ENCODE peak calls at places on chromosomes 5 and 9, in four cellular contexts. B, A, T and J are unnamed samples.

GRCh38 chr9:15293727-15294405 is 13.2 kb downstream of the TTC39B start:
- DNase-seq in A (no peak), T (no peak), B (no peak), J (no peak)

GRCh38 chr9:29211681-29212589 is 1638.7 kb upstream of the C9orf72 start:
- DNase-seq in A (no peak), B (peak), T (no peak), J (no peak)

GRCh38 chr9:72384710-72385475 is 19.9 kb upstream of the ZFAND5 start:
- DNase-seq in B (no peak), A (no peak), T (no peak), J (no peak)

GRCh38 chr9:129836342-129837007 is 1.2 kb downstream of the USP20 start:
- DNase-seq in B (no peak), T (no peak), A (no peak), J (no peak)

GRCh38 chr5:71778678-71779276 is 59.7 kb downstream of the CARTPT start:
- DNase-seq in A (no peak), B (peak), T (no peak), J (no peak)

GRCh38 chr5:107337281-107337680 is 333.5 kb downstream of the EFNA5 start:
- DNase-seq in T (no peak), B (no peak), A (no peak), J (no peak)

GRCh38 chr5:86101966-86102365 is 515.8 kb upstream of the COX7C start:
- DNase-seq in A (no peak), B (no peak), T (no peak), J (no peak)

GRCh38 chr9:34375901-34376595 is 650 bp downstream of the MYORG start:
- DNase-seq in B (peak), T (peak), A (no peak), J (no peak)

GRCh38 chr5:53480474-53481353 is at the start of gene FST:
- DNase-seq in A (no peak), T (no peak), B (peak), J (no peak)

GRCh38 chr5:123505633-123506032 is 6.3 kb upstream of the CSNK1G3 start:
- DNase-seq in B (no peak), T (no peak), A (no peak), J (no peak)

GRCh38 chr9:137278061-137278912 is 761 bp downstream of the TOR4A start:
- DNase-seq in T (peak), A (no peak), B (no peak), J (no peak)

GRCh38 chr5:65506961-65507360 is 25.2 kb upstream of the ADAMTS6 start:
- DNase-seq in T (no peak), B (no peak), A (no peak), J (peak)

GRCh38 chr9:16145196-16145950 is 592.5 kb downstream of the CCDC171 start:
- DNase-seq in A (no peak), B (peak), T (no peak), J (no peak)

GRCh38 chr9:3578786-3579185 is 53.0 kb upstream of the RFX3 start:
- DNase-seq in A (no peak), B (no peak), T (no peak), J (peak)

GRCh38 chr9:97307091-97307490 is 368 bp upstream of the CCDC180 start:
- DNase-seq in A (peak), B (peak), T (peak), J (peak)

GRCh38 chr5:59125961-59126360 is 543.1 kb downstream of the RAB3C start:
- DNase-seq in A (no peak), T (no peak), B (no peak), J (no peak)

GRCh38 chr9:126057036-126057435 is 269.6 kb upstream of the MVB12B start:
- DNase-seq in A (no peak), T (no peak), B (no peak), J (no peak)

GRCh38 chr9:90517103-90517502 is 125.5 kb downstream of the DIRAS2 start:
- DNase-seq in B (peak), T (no peak), A (no peak), J (no peak)

GRCh38 chr9:81083821-81084512 is 605.4 kb downstream of the TLE1 start:
- DNase-seq in T (no peak), A (no peak), B (no peak), J (peak)

GRCh38 chr5:88666761-88667186 is 216.2 kb downstream of the MEF2C start:
- DNase-seq in T (no peak), A (no peak), B (no peak), J (no peak)

GRCh38 chr5:98940586-98940985 is 11.8 kb upstream of the CHD1 start:
- DNase-seq in A (no peak), T (peak), B (no peak), J (no peak)

GRCh38 chr5:179270581-179271300 is 74.5 kb downstream of the ADAMTS2 start:
- DNase-seq in B (no peak), A (no peak), T (no peak), J (peak)

GRCh38 chr9:108467653-108468324 is 388.0 kb downstream of the ACTL7B start:
- DNase-seq in B (no peak), A (no peak), T (no peak), J (no peak)

GRCh38 chr9:138022121-138022741 is 144.6 kb downstream of the CACNA1B start:
- DNase-seq in B (peak), T (no peak), A (no peak), J (no peak)

GRCh38 chr5:112983307-112983811 is 6.8 kb downstream of the DCP2 start:
- DNase-seq in A (no peak), B (no peak), T (no peak), J (no peak)

GRCh38 chr5:89457411-89458329 is 574.7 kb upstream of the MEF2C start:
- DNase-seq in T (peak), B (no peak), A (no peak), J (peak)

GRCh38 chr9:134536101-134536900 is 105.3 kb upstream of the COL5A1 start:
- DNase-seq in A (no peak), T (no peak), B (no peak), J (no peak)

GRCh38 chr9:129453734-129454133 is 167.2 kb downstream of the C9orf50 start:
- DNase-seq in B (no peak), T (no peak), A (no peak), J (no peak)

GRCh38 chr9:121788686-121789366 is 137.4 kb downstream of the DAB2IP start:
- DNase-seq in B (no peak), T (no peak), A (no peak), J (no peak)

DNA sequence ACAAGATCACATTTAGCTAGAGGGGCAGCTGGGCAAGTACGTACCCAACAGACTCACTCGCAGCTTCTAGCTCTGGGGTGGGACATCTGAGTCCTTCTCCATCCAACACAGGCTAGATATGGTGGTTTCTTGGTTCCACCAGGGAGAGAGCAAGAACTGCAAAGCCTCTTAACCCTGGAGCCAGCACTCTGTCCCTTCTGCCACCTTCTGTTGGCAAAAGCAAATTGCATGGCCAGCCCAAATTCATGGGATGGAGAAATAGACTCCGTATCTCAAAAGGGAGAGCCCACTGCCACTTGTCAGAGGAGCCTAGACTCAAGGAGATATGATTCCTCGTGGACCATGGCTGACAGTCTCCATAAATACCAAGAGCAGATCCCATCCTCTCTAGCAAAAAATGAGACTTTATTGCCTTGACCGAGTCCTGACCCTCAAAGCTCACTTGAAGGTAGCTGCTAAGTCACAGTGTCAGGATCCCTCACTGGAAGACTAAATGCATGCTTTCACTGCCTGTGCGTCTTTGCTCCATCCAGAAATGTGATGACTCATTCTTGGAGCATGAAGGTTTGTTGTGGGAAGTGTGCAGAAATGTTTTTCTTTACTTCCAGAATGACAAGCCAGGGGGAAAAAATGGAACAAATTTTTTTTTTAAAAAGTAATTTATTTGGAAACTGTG is 28.8 kb upstream of the ROR2 start:
- DNase-seq in B (peak), A (peak), T (no peak), J (no peak)
- TF ChIP-seq CTCF in B (peak), A (peak), T (peak), J (peak)

GRCh38 chr5:160266752-160267345 is 37.5 kb downstream of the FABP6 start:
- DNase-seq in B (peak), T (no peak), A (no peak), J (no peak)
- TF ChIP-seq CTCF in B (no peak), T (no peak), A (peak), J (no peak)

GRCh38 chr5:472076-472655 is 29.2 kb downstream of the EXOC3 start:
- DNase-seq in B (peak), T (no peak), A (no peak), J (no peak)

GRCh38 chr5:471750-472058 is 28.7 kb downstream of the EXOC3 start:
- DNase-seq in B (no peak), T (no peak), A (no peak), J (no peak)

GRCh38 chr5:473344-474192 is 30.6 kb downstream of the EXOC3 start:
- DNase-seq in B (peak), A (no peak), T (no peak), J (no peak)

GRCh38 chr5:470961-471749 is 28.2 kb downstream of the EXOC3 start:
- DNase-seq in A (no peak), T (no peak), B (no peak), J (no peak)

DNA sequence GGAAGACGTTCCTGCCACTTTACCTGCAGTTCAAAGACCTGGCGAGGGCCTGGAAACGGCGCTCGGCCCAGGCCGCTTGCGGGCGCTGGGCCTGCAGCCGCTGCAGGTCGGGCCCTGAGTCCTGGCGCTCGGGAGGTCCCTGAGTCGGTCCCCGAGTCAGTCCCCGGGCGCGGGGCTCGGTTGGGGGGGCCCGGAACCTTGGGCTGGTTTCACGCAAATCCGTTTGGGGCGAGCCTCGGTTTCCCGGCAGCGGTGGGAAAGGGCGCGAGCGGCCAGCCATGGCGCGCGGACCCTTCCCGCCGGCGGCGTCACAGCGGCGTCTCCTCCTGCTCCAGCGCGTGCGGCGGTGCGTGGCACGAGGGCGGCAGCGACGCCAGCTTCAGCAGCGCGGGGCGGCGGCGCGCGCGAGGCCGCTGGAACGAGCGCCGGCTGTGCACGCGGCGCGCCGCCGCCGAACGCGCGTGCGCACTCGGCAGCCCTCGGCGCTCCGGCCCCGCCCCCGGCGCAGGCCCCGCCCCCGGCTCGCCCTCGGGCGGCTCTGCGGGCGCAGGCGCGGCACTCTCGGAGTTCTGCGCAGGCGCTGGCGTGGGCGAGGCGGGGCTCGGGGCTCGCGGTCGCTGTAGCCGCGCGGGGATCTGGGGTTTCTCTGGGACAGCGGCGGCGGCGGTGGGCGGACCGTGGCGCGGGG is 29.8 kb downstream of the EXOC3 start:
- DNase-seq in T (peak), B (peak), A (peak), J (peak)
- TF ChIP-seq CTCF in T (no peak), B (no peak), A (no peak), J (no peak)

GRCh38 chr5:16456103-16456832 is 9.3 kb downstream of the ZNF622 start:
- DNase-seq in T (no peak), B (peak), A (peak), J (peak)

GRCh38 chr5:16455670-16456069 is 9.9 kb downstream of the ZNF622 start:
- DNase-seq in T (no peak), A (no peak), B (no peak), J (no peak)

GRCh38 chr5:16457853-16458252 is 7.7 kb downstream of the ZNF622 start:
- DNase-seq in A (no peak), B (no peak), T (no peak), J (no peak)

GRCh38 chr5:16459451-16459850 is 6.1 kb downstream of the ZNF622 start:
- DNase-seq in B (no peak), T (no peak), A (no peak), J (no peak)

GRCh38 chr5:16457451-16457850 is 8.1 kb downstream of the ZNF622 start:
- DNase-seq in B (peak), A (no peak), T (no peak), J (no peak)
- TF ChIP-seq CTCF in B (no peak), A (peak), T (no peak), J (no peak)

DNA sequence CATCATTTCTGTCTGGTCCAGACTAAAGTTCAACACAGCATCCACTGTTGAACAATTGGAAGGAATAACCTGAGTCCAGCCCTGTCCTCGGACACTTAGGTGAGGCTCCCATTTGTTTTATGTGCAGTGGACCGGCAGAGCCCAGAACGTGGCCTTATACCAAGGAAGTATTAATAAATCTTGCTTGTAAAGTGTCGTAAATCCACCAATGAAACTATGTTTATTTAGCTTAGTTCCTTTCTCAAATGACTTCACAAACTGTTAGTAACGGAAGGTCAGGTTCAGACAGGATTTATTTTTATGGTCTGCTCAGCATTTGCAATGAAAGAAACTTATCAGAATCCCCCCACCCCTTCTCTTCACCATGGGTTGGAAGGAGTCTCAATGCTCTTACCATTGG is 149.5 kb downstream of the PCSK1 start:
- DNase-seq in B (no peak), T (no peak), A (no peak), J (no peak)
- TF ChIP-seq CTCF in B (no peak), T (no peak), A (no peak), J (no peak)

GRCh38 chr5:149345147-149345891 is at the start of gene GRPEL2:
- DNase-seq in T (peak), A (peak), B (peak), J (peak)
- TF ChIP-seq CTCF in T (no peak), A (peak), B (no peak), J (no peak)